ENCODE peak calls at places on chromosomes 5 and 9, in nine cellular contexts. C is ovary; A is astrocyte; N is CD8-positive, alpha-beta T cell; B is HT1080; W is PC-3; Z is NCI-H774; L is left ventricle myocardium superior; S is SJSA1. I is an unnamed sample.

GRCh38 chr5:106454651-106455415 is 1215.9 kb downstream of the EFNA5 start:
- DNase-seq in C (no peak), A (peak; percentile 52), N (no peak), B (peak; percentile 75), W (peak; percentile 89), Z (no peak), L (no peak), S (peak; percentile 32), I (peak; percentile 72)

GRCh38 chr5:55511010-55511409 is 23.8 kb downstream of the PLPP1 start:
- DNase-seq in C (no peak), A (no peak), N (no peak), B (no peak), W (no peak), Z (no peak), L (no peak), S (no peak), I (no peak)

GRCh38 chr9:92100237-92100911 is 14.8 kb downstream of the SPTLC1 start:
- DNase-seq in C (no peak), A (peak; percentile 81), N (no peak), B (peak; percentile 94), W (peak; percentile 81), Z (no peak), L (no peak), S (peak; percentile 53), I (no peak)

GRCh38 chr9:94139672-94140417 is 55.6 kb downstream of the PTPDC1 start:
- DNase-seq in C (peak; percentile 93), A (peak; percentile 96), N (no peak), B (peak; percentile 94), W (peak; percentile 89), Z (no peak), L (peak; percentile 86), S (peak; percentile 91), I (peak; percentile 71)

GRCh38 chr5:172770374-172770674 is 671 bp downstream of the DUSP1 start:
- DNase-seq in C (no peak), A (no peak), N (no peak), B (no peak), W (no peak), Z (no peak), L (no peak), S (no peak), I (no peak)

GRCh38 chr9:75063556-75064305 is 24.2 kb downstream of the NMRK1 start:
- DNase-seq in C (no peak), A (peak; percentile 27), N (no peak), B (peak; percentile 55), W (peak; percentile 2), Z (no peak), L (no peak), S (no peak), I (no peak)

GRCh38 chr5:43156388-43156787 is 35.6 kb upstream of the NIM1K start:
- DNase-seq in C (no peak), A (peak; percentile 55), N (no peak), B (no peak), W (no peak), Z (no peak), L (no peak), S (no peak), I (peak; percentile 19)

GRCh38 chr9:134759001-134759607 is 117.5 kb downstream of the COL5A1 start:
- DNase-seq in C (no peak), A (peak; percentile 59), N (peak; percentile 4), B (no peak), W (no peak), Z (no peak), L (no peak), S (no peak), I (no peak)

GRCh38 chr5:135391123-135391868 is 7.7 kb downstream of the MACROH2A1 start:
- DNase-seq in C (no peak), A (peak; percentile 97), N (no peak), B (peak; percentile 85), W (no peak), Z (no peak), L (no peak), S (peak; percentile 37), I (no peak)

GRCh38 chr5:111348659-111349058 is 124.5 kb downstream of the CAMK4 start:
- DNase-seq in C (no peak), A (peak; percentile 8), N (no peak), B (no peak), W (no peak), Z (no peak), L (no peak), S (no peak), I (no peak)

GRCh38 chr5:39543335-39543734 is 118.6 kb upstream of the DAB2 start:
- DNase-seq in C (no peak), A (peak; percentile 6), N (no peak), B (no peak), W (no peak), Z (no peak), L (no peak), S (peak; percentile 22), I (no peak)

GRCh38 chr9:91589101-91589553 is 165.5 kb upstream of the NFIL3 start:
- DNase-seq in C (peak; percentile 62), A (peak; percentile 61), N (no peak), B (peak; percentile 10), W (no peak), Z (no peak), L (no peak), S (peak; percentile 0), I (peak; percentile 50)

I was measured in left kidney.